ENCODE peak calls at places on chromosomes 16 and 17, in eight cellular contexts. A, R, K, E, V, P, N and L are unnamed samples.

GRCh38 chr17:15493031-15493750 is 25.8 kb upstream of the CDRT4 start:
- DNase-seq in P (no peak), V (no peak), E (no peak), K (peak), N (no peak), A (no peak), R (no peak), L (no peak)

GRCh38 chr17:30321314-30321713 is 12.5 kb downstream of the TMIGD1 start:
- DNase-seq in N (no peak), A (no peak), K (no peak), R (no peak), V (no peak), P (no peak), E (no peak), L (no peak)

GRCh38 chr16:49346459-49346858 is 27.1 kb upstream of the C16orf78 start:
- DNase-seq in K (no peak), R (no peak), N (no peak), A (no peak), E (no peak), V (no peak), P (no peak), L (no peak)

GRCh38 chr17:720706-721539 is 6.3 kb upstream of the VPS53 start:
- DNase-seq in R (no peak), E (no peak), N (no peak), K (no peak), P (no peak), A (no peak), V (no peak), L (no peak)

GRCh38 chr16:84706856-84707255 is 7.1 kb downstream of the USP10 start:
- DNase-seq in E (no peak), A (no peak), V (no peak), R (no peak), K (no peak), N (no peak), P (no peak), L (no peak)

GRCh38 chr16:83955218-83956130 is 2.4 kb downstream of the OSGIN1 start:
- DNase-seq in E (peak), K (no peak), N (no peak), P (no peak), V (peak), R (no peak), A (no peak), L (no peak)

GRCh38 chr17:70134042-70134441 is 35.3 kb upstream of the KCNJ2 start:
- DNase-seq in P (no peak), R (no peak), A (no peak), V (no peak), K (peak), E (no peak), N (no peak), L (no peak)

GRCh38 chr16:85205747-85206471 is 93.6 kb upstream of the CIBAR2 start:
- DNase-seq in A (no peak), V (peak), R (peak), P (peak), E (no peak), N (no peak), K (peak), L (no peak)

GRCh38 chr16:53740476-53740875 is 36.5 kb downstream of the FTO start:
- DNase-seq in P (no peak), V (no peak), A (no peak), K (no peak), N (no peak), R (no peak), E (no peak), L (no peak)

GRCh38 chr16:86970726-86971125 is 346.5 kb downstream of the C16orf95 start:
- DNase-seq in V (no peak), R (no peak), A (no peak), P (no peak), E (no peak), K (no peak), N (no peak), L (no peak)

DNA sequence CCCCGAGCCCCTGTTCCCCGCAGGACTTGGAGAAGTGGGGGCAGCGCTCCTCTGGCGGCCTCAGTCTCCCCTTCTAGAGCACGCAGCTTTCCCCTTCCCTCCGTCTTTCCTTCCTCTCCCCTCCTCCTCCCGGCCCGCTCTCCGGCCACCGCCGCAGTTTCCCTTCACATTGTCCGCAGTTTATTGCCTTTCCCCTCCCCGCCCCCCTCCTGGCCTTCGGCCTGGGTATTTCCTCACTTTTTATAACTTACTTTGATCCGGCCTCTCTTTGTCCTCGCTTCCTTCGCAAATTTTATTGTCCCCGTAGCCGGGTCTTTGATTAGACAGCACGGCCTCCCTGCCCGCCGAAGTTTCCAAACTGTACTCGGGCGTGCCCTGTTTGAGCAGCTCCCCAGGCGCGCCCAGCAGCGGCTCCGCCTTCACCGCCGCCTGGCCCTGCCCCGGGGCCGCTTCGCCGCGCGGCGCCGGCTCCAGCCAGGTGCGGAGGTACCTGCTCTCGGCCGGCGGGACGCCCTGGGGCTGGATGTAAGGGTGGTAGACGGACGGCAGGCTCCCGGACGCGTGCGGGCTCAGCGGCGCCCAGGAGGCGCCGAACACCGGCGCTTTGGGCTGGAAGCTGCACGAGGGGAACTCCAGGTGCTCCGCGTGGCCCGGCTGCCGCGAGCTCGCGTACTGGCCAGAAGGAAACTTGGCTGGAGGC is 506 bp downstream of the HOXB9 start:
- DNase-seq in N (no peak), A (peak), K (peak), V (no peak), E (peak), P (no peak), R (peak), L (peak)
- TF ChIP-seq POLR2A in N (no peak), A (no peak), K (peak), V (no peak), E (no peak), P (no peak), R (no peak), L (no peak)

GRCh38 chr17:68302666-68303065 is 11.4 kb downstream of the ARSG start:
- DNase-seq in K (no peak), P (no peak), A (no peak), E (no peak), V (no peak), R (no peak), N (no peak), L (no peak)
- TF ChIP-seq POLR2A in K (no peak), P (no peak), A (no peak), E (no peak), V (no peak), R (no peak), N (no peak), L (no peak)

DNA sequence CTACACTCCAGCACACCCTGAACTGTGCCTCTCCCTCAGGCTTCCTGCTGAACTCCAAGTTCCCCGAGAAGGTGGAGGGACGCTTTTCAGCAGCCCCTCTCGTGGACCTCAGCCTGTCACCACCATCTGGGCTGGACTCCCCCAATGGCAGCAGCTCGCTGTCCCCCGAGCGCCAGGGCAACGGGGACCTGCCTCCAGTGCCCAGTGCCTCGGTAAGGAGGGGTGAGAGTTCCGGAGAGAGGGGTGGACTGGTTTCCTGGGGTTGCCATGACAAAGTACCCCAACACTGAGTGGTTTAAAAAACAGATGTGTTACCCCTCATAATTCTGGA is 17.4 kb downstream of the GLIS2 start:
- DNase-seq in N (no peak), V (no peak), E (no peak), R (no peak), P (no peak), K (no peak), A (no peak), L (no peak)
- TF ChIP-seq POLR2A in N (no peak), V (no peak), E (no peak), R (no peak), P (no peak), K (no peak), A (no peak), L (no peak)

GRCh38 chr17:13334374-13334773 is 267.4 kb downstream of the HS3ST3A1 start:
- DNase-seq in A (no peak), R (no peak), P (no peak), V (no peak), E (no peak), N (no peak), K (peak), L (no peak)

GRCh38 chr17:13337171-13337570 is 264.6 kb downstream of the HS3ST3A1 start:
- DNase-seq in R (no peak), N (no peak), E (no peak), P (no peak), A (no peak), K (no peak), V (peak), L (no peak)

GRCh38 chr17:13332207-13332606 is 269.5 kb downstream of the HS3ST3A1 start:
- DNase-seq in N (no peak), P (no peak), E (no peak), V (no peak), K (no peak), A (no peak), R (no peak), L (no peak)

GRCh38 chr17:13329421-13329820 is 272.3 kb downstream of the HS3ST3A1 start:
- DNase-seq in R (no peak), A (no peak), V (no peak), K (no peak), N (no peak), P (no peak), E (no peak), L (no peak)

GRCh38 chr17:13333661-13334060 is 268.1 kb downstream of the HS3ST3A1 start:
- DNase-seq in N (no peak), A (no peak), R (no peak), K (no peak), P (no peak), E (no peak), V (no peak), L (no peak)
- TF ChIP-seq POLR2A in N (no peak), A (no peak), R (no peak), K (no peak), P (no peak), E (no peak), V (no peak), L (no peak)

DNA sequence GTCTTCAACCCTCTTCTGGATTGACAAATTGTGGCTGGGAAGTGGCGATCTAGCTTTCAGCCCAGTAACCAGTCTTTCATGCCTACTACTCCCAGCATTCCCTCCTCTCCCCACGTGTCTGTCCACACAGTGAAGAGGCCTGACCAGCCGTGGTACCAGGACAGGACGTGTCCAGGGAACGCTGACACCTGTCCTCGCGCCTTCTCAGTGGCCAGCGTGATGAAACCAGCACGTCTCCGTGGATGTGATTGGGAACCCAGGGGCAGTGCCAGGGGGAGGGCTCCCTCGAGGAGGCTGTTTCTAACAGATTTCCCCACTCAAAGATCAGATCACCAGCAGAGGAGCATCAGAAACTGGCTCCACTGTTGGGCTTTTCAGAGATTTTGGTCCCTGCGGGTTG is 69.1 kb downstream of the RPA1 start:
- DNase-seq in N (no peak), V (no peak), R (no peak), E (no peak), P (no peak), K (no peak), A (no peak), L (no peak)
- TF ChIP-seq POLR2A in N (no peak), V (no peak), R (no peak), E (no peak), P (no peak), K (no peak), A (no peak), L (no peak)

DNA sequence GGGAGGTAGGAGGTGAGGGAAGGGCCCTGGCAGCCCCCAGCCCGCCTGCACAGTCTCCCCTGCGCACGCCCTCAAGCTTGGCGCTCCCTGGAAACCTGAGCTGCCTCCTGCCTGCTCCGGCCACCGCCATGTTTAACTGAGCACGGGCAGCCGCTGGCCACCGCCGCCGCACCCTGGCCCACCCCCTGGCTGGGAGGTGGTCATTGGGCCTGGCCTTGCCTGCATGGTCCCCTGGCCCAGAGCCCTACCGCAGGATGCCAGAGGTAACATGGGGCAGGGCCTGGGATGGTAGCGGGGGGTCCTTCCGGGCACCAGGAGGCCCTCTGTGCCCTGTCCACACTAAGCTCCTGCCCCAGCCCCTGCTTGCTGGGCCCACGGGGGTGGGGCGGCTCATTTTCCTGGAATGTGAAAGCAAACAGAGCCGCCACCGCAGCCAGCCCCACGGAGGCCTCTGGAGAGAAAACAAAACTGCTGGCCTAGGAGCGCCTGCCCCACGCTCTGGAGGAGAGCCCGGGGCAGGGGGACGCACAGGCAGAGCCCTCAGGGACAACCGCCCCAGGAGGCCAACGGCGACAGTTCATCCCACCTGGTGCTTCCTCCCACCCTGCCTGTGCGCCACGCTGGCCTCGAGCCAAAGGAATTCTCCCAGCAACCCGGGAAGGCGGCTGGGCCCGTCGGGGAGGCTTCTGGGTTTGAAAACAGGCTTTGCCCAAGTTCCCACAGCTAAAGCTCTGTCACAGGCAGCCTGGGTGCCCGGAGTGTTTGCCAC is 8.9 kb downstream of the NHERF2 start:
- DNase-seq in K (no peak), R (no peak), P (peak), E (peak), A (no peak), V (peak), N (peak), L (no peak)
- TF ChIP-seq POLR2A in K (no peak), R (no peak), P (no peak), E (peak), A (no peak), V (no peak), N (no peak), L (no peak)

DNA sequence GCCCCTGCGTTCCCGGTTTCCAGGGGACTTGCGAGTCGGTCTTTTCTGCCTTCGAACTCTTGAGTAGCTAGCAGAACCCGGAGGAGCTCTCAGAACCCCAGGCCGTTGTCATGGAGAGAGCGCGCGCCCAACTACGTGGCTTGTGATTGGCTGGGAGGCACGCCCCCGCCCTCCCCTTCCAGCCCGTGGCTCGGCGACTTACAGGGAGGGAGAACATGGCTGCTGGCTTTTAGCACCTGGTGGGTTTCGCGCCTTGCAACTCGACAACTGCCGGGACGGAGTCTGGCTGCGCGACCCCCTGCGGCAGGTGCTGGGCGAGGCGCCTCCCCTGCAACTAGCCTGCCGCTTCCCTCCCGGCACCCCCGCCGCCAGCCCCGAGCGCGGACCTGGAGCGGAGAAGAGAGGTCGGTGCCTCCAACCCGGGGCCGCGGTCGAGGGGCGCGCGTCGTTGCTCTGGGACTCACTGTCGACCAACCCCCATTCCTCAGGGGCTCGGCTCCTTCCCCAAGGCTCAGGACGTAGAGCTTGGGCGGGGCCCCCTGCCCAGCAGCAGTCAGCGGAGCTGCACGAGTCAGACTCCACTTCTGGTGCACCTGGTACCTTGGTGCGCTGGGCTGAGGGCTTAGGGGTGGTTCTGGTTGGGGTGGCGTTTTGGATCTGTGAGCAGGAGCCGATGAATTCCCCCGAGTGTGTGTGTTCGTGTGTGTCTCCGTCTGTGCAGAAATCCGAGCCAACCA is 9.0 kb upstream of the ZFP90 start:
- DNase-seq in N (peak), A (peak), P (peak), V (peak), K (peak), R (peak), E (peak), L (peak)
- TF ChIP-seq POLR2A in N (peak), A (peak), P (no peak), V (no peak), K (no peak), R (no peak), E (no peak), L (peak)

GRCh38 chr17:82876602-82877391 is 37.0 kb upstream of the ZNF750 start:
- DNase-seq in A (peak), N (no peak), V (peak), K (peak), R (peak), P (peak), E (peak), L (no peak)

GRCh38 chr17:82881292-82881823 is 41.5 kb upstream of the ZNF750 start:
- DNase-seq in V (no peak), R (no peak), N (no peak), A (no peak), K (no peak), E (no peak), P (peak), L (no peak)

GRCh38 chr17:82878545-82878944 is 38.7 kb upstream of the ZNF750 start:
- DNase-seq in R (no peak), K (no peak), E (no peak), P (peak), A (no peak), V (no peak), N (no peak), L (no peak)

GRCh38 chr17:82880620-82881019 is 40.8 kb upstream of the ZNF750 start:
- DNase-seq in N (no peak), A (no peak), P (no peak), K (no peak), E (no peak), V (no peak), R (no peak), L (no peak)

GRCh38 chr17:82879241-82879640 is 39.4 kb upstream of the ZNF750 start:
- DNase-seq in K (no peak), R (no peak), P (no peak), V (no peak), N (no peak), E (no peak), A (no peak), L (no peak)
- TF ChIP-seq POLR2A in K (no peak), R (no peak), P (no peak), V (no peak), N (no peak), E (no peak), A (no peak), L (no peak)

DNA sequence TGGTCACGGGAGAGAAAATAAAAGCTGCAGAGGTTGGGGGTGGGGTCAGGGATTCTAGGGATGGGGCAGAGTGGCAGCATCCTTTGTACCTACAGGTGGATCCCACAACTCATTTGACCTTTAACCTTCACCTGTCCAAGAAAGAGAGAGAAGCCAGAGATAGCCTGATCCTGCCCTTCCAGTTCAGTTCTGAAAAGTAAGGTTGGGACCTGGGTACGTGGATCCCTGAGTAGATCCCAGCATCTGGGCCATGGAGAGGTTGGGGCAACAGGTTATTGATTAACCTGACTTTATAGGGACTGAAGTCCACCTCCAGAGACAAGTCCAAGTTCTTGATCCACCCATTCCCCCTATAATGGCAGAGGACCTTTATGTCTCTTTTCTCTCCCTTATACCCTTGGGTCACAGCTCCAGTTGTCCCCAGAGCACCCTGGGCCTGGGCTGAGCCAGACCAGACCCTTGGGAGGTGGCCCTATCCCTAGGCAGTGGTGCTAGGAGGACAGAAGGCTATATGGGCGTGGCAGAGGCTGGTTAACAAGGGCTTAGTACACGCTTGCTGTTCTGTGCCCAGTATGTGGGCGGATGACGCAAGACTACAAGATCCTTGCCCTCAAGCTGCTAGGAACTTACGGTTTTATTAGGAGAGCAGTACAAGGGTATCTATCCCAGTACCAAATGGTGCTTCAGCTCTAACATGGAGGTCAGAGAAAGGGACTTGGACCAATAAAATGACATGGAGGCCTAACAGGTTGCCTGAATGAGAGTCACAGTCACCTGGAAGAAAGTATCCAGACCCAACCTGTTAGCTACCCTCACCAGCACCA is 3.3 kb downstream of the CLDN7 start:
- DNase-seq in V (peak), A (peak), N (no peak), P (no peak), R (no peak), K (no peak), E (no peak), L (no peak)
- TF ChIP-seq POLR2A in V (no peak), A (peak), N (no peak), P (no peak), R (no peak), K (no peak), E (no peak), L (no peak)